ENCODE peak calls at places on chromosomes 7 and 10, in ten cellular contexts. J is neural crest cell, U is ELR, N is foreskin melanocyte, K is neural progenitor cell, P is hypothalamus, D is lung, B is brain microvascular endothelial cell, I is GM12892, E is iris pigment epithelial cell. X is an unnamed sample.

GRCh38 chr7:130273863-130274262 is 7.2 kb downstream of the CPA2 start:
- DNase-seq in J (no peak), U (no peak), B (no peak), D (no peak), P (no peak), I (no peak), E (no peak), N (no peak), K (peak), X (no peak)

GRCh38 chr7:135352285-135352684 is 118.6 kb downstream of the STRA8 start:
- DNase-seq in E (no peak), N (no peak), D (no peak), K (no peak), J (no peak), U (no peak), P (no peak), B (no peak), I (no peak), X (no peak)

GRCh38 chr7:158404031-158404761 is 183.4 kb downstream of the PTPRN2 start:
- DNase-seq in E (no peak), P (no peak), B (no peak), I (no peak), J (no peak), K (no peak), D (no peak), U (no peak), N (no peak), X (no peak)

GRCh38 chr10:26557641-26558014 is 119.5 kb downstream of the APBB1IP start:
- DNase-seq in K (no peak), D (no peak), I (no peak), J (no peak), P (no peak), B (peak), N (no peak), E (peak), U (peak), X (peak)

GRCh38 chr7:116598278-116598677 is 73.4 kb downstream of the CAV1 start:
- DNase-seq in I (no peak), P (no peak), D (no peak), N (no peak), B (no peak), K (peak), J (no peak), E (no peak), U (no peak), X (no peak)

GRCh38 chr10:21238044-21238443 is 287.4 kb downstream of the SKIDA1 start:
- DNase-seq in B (no peak), I (no peak), D (no peak), J (no peak), U (no peak), P (no peak), E (no peak), K (no peak), N (no peak), X (no peak)

GRCh38 chr7:126856691-126857291 is 395.9 kb downstream of the GRM8 start:
- DNase-seq in U (peak), K (peak), P (no peak), N (peak), J (no peak), D (no peak), B (no peak), E (peak), I (no peak), X (peak)

GRCh38 chr7:128831178-128831993 is 1.2 kb downstream of the FLNC start:
- DNase-seq in I (peak), D (no peak), E (peak), J (peak), K (peak), P (no peak), N (no peak), B (peak), U (peak), X (no peak)

GRCh38 chr10:44786451-44786850 is 124.7 kb upstream of the TMEM72 start:
- DNase-seq in D (no peak), B (peak), E (peak), N (no peak), J (no peak), K (no peak), U (no peak), P (no peak), I (no peak), X (no peak)

GRCh38 chr7:98617051-98617959 is at the start of gene NPTX2:
- DNase-seq in J (peak), I (no peak), N (no peak), P (no peak), B (no peak), U (no peak), D (no peak), E (peak), K (peak), X (peak)

GRCh38 chr7:30989824-30990140 is 26.0 kb downstream of the GHRHR start:
- DNase-seq in U (no peak), P (no peak), D (no peak), N (no peak), B (no peak), E (no peak), I (no peak), K (no peak), J (no peak), X (no peak)

GRCh38 chr10:99525897-99526296 is 6.8 kb upstream of the NKX2-3 start:
- DNase-seq in U (no peak), E (no peak), P (no peak), J (no peak), K (no peak), N (no peak), I (no peak), B (no peak), D (no peak), X (no peak)

GRCh38 chr7:158865977-158866376 is 9.6 kb downstream of the DYNC2I1 start:
- DNase-seq in J (no peak), E (no peak), K (no peak), N (no peak), D (no peak), I (no peak), P (no peak), B (no peak), U (no peak), X (no peak)

GRCh38 chr7:43362652-43363428 is 220.1 kb upstream of the STK17A start:
- DNase-seq in U (peak), P (no peak), E (peak), K (no peak), B (no peak), I (no peak), N (peak), D (no peak), J (no peak), X (peak)

GRCh38 chr7:141674201-141674671 is 27.7 kb downstream of the DENND11 start:
- DNase-seq in I (no peak), K (peak), P (no peak), D (no peak), U (no peak), N (no peak), B (peak), E (peak), J (peak), X (peak)

GRCh38 chr10:9305018-9305655 is 1250.6 kb downstream of the GATA3 start:
- DNase-seq in K (peak), E (peak), J (no peak), U (peak), P (no peak), D (no peak), N (peak), I (no peak), B (no peak), X (no peak)

GRCh38 chr10:493391-494148 is 195.9 kb downstream of the DIP2C start:
- DNase-seq in D (no peak), K (no peak), U (no peak), B (no peak), J (no peak), N (no peak), P (no peak), E (no peak), I (no peak), X (no peak)

GRCh38 chr10:128529225-128529624 is 403.0 kb upstream of the MKI67 start:
- DNase-seq in D (no peak), K (no peak), B (no peak), N (no peak), P (no peak), U (no peak), J (no peak), I (no peak), E (no peak), X (no peak)

X was measured in mammary epithelial cell.